ENCODE peak calls at places on chromosome 9, in seven cellular contexts. Z is choroid plexus epithelial cell, E is astrocyte, H is foreskin fibroblast, W is mesothelial cell of epicardium, T is cardiac muscle cell, L is GM12865. Y is an unnamed sample.

GRCh38 chr9:34256987-34257585 is 72.0 kb downstream of the KIF24 start:
- DNase-seq in E (no peak), W (no peak), T (no peak), H (peak; percentile 66), Z (peak; percentile 15), L (no peak), Y (no peak)

GRCh38 chr9:7094052-7094451 is 336.3 kb downstream of the KDM4C start:
- DNase-seq in T (peak; percentile 33), E (no peak), W (no peak), L (no peak), H (peak; percentile 38), Z (peak; percentile 50), Y (no peak)

GRCh38 chr9:90925581-90926257 is 124.1 kb downstream of the SYK start:
- DNase-seq in E (peak; percentile 92), H (peak; percentile 93), Z (peak; percentile 89), T (peak; percentile 64), W (no peak), L (no peak), Y (no peak)

GRCh38 chr9:6929428-6929827 is 171.7 kb downstream of the KDM4C start:
- DNase-seq in W (no peak), E (no peak), L (peak; percentile 32), Z (peak; percentile 43), T (no peak), H (peak; percentile 31), Y (no peak)

GRCh38 chr9:98701576-98701975 is 7.2 kb downstream of the GABBR2 start:
- DNase-seq in L (no peak), E (no peak), H (no peak), T (no peak), Z (no peak), W (no peak), Y (no peak)

GRCh38 chr9:117170567-117170966 is 244.3 kb downstream of the ASTN2 start:
- DNase-seq in W (no peak), E (no peak), Z (no peak), L (no peak), T (no peak), H (no peak), Y (no peak)

GRCh38 chr9:28688172-28688571 is 1114.9 kb upstream of the C9orf72 start:
- DNase-seq in T (no peak), L (no peak), H (no peak), W (no peak), Z (no peak), E (no peak), Y (no peak)

GRCh38 chr9:115144706-115145105 is 26.7 kb upstream of the TNC start:
- DNase-seq in T (no peak), W (no peak), H (no peak), E (peak; percentile 62), Z (peak; percentile 34), L (no peak), Y (no peak)

GRCh38 chr9:69376651-69377050 is 51.6 kb downstream of the ENTREP1 start:
- DNase-seq in E (peak; percentile 94), L (no peak), T (peak; percentile 95), W (no peak), Z (peak; percentile 82), H (peak; percentile 87), Y (no peak)

GRCh38 chr9:93304574-93305496 is 120.9 kb downstream of the WNK2 start:
- DNase-seq in T (peak; percentile 68), L (peak; percentile 37), Z (peak; percentile 75), E (peak; percentile 13), W (no peak), H (peak; percentile 64), Y (no peak)

GRCh38 chr9:97293207-97293721 is 14.2 kb upstream of the CCDC180 start:
- DNase-seq in L (no peak), W (no peak), H (peak; percentile 67), Z (peak; percentile 38), T (peak; percentile 69), E (peak; percentile 17), Y (no peak)

GRCh38 chr9:33637881-33638280 is 113.8 kb downstream of the ANKRD18B start:
- DNase-seq in W (no peak), H (no peak), T (no peak), L (no peak), E (no peak), Z (no peak), Y (no peak)

GRCh38 chr9:77896269-77897245 is 135.1 kb downstream of the GNAQ start:
- DNase-seq in W (no peak), Z (no peak), L (no peak), H (no peak), T (no peak), E (no peak), Y (no peak)

GRCh38 chr9:12818431-12819000 is 43.7 kb downstream of the LURAP1L start:
- DNase-seq in W (no peak), L (no peak), H (peak; percentile 37), E (peak; percentile 77), T (peak; percentile 73), Z (peak; percentile 73), Y (no peak)

GRCh38 chr9:95627802-95628201 is 111.0 kb upstream of the PTCH1 start:
- DNase-seq in Z (peak; percentile 5), L (no peak), E (peak; percentile 12), T (no peak), H (no peak), W (no peak), Y (no peak)

GRCh38 chr9:106616026-106616425 is 246.9 kb upstream of the ZNF462 start:
- DNase-seq in L (no peak), T (no peak), Z (no peak), W (no peak), H (no peak), E (no peak), Y (no peak)

GRCh38 chr9:20623748-20624124 is 1.4 kb upstream of the MLLT3 start:
- DNase-seq in H (peak; percentile 14), T (no peak), L (no peak), E (no peak), Z (peak; percentile 22), W (no peak), Y (no peak)

GRCh38 chr9:8172000-8172399 is 372.4 kb upstream of the DMAC1 start:
- DNase-seq in W (no peak), E (no peak), L (no peak), Z (no peak), T (no peak), H (no peak), Y (no peak)

DNA sequence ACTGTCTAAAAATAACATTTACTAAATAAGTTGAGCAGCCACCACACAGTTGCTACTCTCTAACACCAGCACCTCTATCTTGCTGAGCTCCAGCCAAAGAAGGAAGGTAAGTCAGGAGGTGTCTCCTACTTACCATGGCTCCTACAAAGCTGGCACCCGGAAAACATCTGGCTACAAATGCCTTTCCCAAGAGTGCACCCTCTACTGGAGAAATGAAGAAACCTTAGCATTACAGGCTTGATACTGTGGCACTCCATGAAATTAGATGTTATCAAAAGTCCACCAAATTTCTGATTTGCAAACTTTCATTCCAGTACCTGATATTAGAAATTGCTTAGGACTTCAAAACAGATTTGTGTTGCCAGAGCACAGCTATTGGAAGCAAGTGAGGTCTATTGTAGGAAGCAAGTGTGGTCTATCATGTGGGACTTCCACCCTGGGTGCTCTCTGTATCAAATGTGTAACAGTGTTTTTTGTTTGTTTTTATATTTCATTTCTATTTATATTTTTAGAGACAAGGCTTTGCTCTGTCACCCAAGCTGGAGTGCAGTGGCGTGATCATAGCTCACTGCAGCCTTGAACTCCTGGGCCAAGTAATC is 25.7 kb upstream of the RFK start:
- DNase-seq in E (no peak), H (peak; percentile 35), L (peak; percentile 41), T (peak; percentile 40), W (no peak), Z (peak; percentile 44), Y (no peak)
- TF ChIP-seq CTCF in E (peak; percentile 51), H (peak; percentile 64), L (peak; percentile 56), T (peak; percentile 69), W (peak; percentile 33), Z (peak; percentile 75), Y (peak; percentile 41)

GRCh38 chr9:131395027-131395744 is 1.3 kb downstream of the PRRC2B start:
- DNase-seq in H (peak; percentile 50), W (no peak), E (no peak), L (peak; percentile 81), Z (peak; percentile 31), T (no peak), Y (no peak)
- TF ChIP-seq CTCF in H (no peak), W (no peak), E (no peak), L (no peak), Z (no peak), T (no peak), Y (no peak)

GRCh38 chr9:37297592-37297991 is 124.9 kb upstream of the GRHPR start:
- DNase-seq in L (no peak), T (no peak), E (no peak), H (no peak), W (no peak), Z (no peak), Y (no peak)

GRCh38 chr9:37295796-37296195 is 126.7 kb upstream of the GRHPR start:
- DNase-seq in Z (no peak), W (no peak), E (no peak), T (no peak), H (no peak), L (no peak), Y (no peak)

GRCh38 chr9:37300620-37301368 is 121.7 kb upstream of the GRHPR start:
- DNase-seq in W (no peak), E (peak; percentile 30), Z (peak; percentile 50), L (peak; percentile 70), H (peak; percentile 37), T (peak; percentile 31), Y (no peak)

GRCh38 chr9:37302277-37302676 is 120.2 kb upstream of the GRHPR start:
- DNase-seq in Z (peak; percentile 35), E (no peak), T (no peak), H (no peak), L (peak; percentile 94), W (no peak), Y (no peak)

GRCh38 chr9:37301369-37302172 is 120.9 kb upstream of the GRHPR start:
- DNase-seq in Z (no peak), E (no peak), H (no peak), L (peak; percentile 50), W (no peak), T (no peak), Y (no peak)
- TF ChIP-seq CTCF in Z (no peak), E (no peak), H (no peak), L (peak; percentile 15), W (no peak), T (no peak), Y (no peak)

DNA sequence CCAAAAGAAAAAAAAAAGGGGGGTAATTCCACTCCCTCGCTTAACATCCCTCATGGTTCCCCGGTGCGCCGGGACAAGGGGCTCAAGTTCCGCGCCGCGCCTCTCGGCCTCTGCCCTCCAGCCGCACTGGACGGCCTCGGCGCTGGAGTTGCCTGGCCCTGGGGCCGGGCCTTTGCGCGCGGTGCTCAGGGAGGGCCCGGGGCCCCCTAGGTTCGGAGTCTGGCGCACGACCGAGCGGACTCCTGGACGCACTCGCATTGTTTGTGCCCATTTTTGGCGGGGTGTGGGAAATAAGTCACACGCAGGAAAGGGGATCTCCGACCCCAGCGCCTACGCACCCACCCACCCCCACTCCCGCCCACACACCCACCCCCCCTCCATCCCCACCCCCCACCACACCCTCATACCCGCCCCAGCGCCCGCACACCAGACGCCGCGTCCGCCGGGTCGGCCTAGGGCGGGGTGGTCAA is 381 bp downstream of the MED22 start:
- DNase-seq in H (peak; percentile 58), W (no peak), Z (peak; percentile 20), L (peak; percentile 66), E (no peak), T (no peak), Y (peak; percentile 48)
- TF ChIP-seq CTCF in H (no peak), W (no peak), Z (no peak), L (no peak), E (no peak), T (no peak), Y (no peak)

GRCh38 chr9:128106181-128106939 is 21.2 kb downstream of the PTGES2 start:
- DNase-seq in T (no peak), L (no peak), E (no peak), Z (no peak), W (no peak), H (no peak), Y (no peak)
- TF ChIP-seq CTCF in T (no peak), L (no peak), E (no peak), Z (no peak), W (no peak), H (no peak), Y (no peak)